ENCODE peak calls at places on chromosomes 4 and X, in seven cellular contexts. B, D, E, C, I, Z and O are unnamed samples.

GRCh38 chr4:179415842-179416223 is 1973.6 kb upstream of the AGA start:
- DNase-seq in B (no peak), D (no peak), E (no peak), C (no peak), I (peak), Z (no peak), O (no peak)

GRCh38 chr4:826508-827208 is 729 bp upstream of the CPLX1 start:
- DNase-seq in B (peak), D (peak), E (no peak), C (no peak), I (no peak), Z (peak), O (no peak)

GRCh38 chr4:156330436-156331031 is 376.9 kb upstream of the CTSO start:
- DNase-seq in B (no peak), D (no peak), E (no peak), C (no peak), I (no peak), Z (no peak), O (no peak)

GRCh38 chr4:141074098-141074878 is 59.0 kb downstream of the RNF150 start:
- DNase-seq in B (no peak), D (peak), E (peak), C (no peak), I (no peak), Z (no peak), O (no peak)

GRCh38 chrX:15525664-15526416 is 25.2 kb downstream of the BMX start:
- DNase-seq in B (no peak), D (no peak), E (no peak), C (no peak), I (no peak), Z (no peak), O (no peak)

GRCh38 chrX:120125444-120125843 is 9.7 kb upstream of the RHOXF1 start:
- DNase-seq in B (no peak), D (peak), E (peak), C (no peak), I (no peak), Z (no peak), O (no peak)

GRCh38 chr4:104294811-104295210 is 199.9 kb downstream of the CXXC4 start:
- DNase-seq in B (no peak), D (no peak), E (no peak), C (no peak), I (no peak), Z (no peak), O (no peak)

GRCh38 chrX:114047558-114047957 is 536.3 kb upstream of the HTR2C start:
- DNase-seq in B (peak), D (no peak), E (no peak), C (no peak), I (no peak), Z (no peak), O (no peak)

GRCh38 chrX:83759872-83760271 is 101.1 kb upstream of the CYLC1 start:
- DNase-seq in B (no peak), D (peak), E (no peak), C (no peak), I (peak), Z (no peak), O (no peak)

GRCh38 chrX:21656587-21657317 is 1.4 kb downstream of the KLHL34 start:
- DNase-seq in B (no peak), D (no peak), E (no peak), C (no peak), I (no peak), Z (peak), O (no peak)

GRCh38 chrX:50967734-50968133 is 57.2 kb downstream of the BMP15 start:
- DNase-seq in B (no peak), D (no peak), E (no peak), C (no peak), I (no peak), Z (no peak), O (no peak)

GRCh38 chr4:102036619-102037376 is 246.3 kb downstream of the BANK1 start:
- DNase-seq in B (no peak), D (peak), E (peak), C (peak), I (no peak), Z (no peak), O (no peak)

GRCh38 chrX:150694738-150695410 is 1.7 kb downstream of the MTMR1 start:
- DNase-seq in B (no peak), D (no peak), E (no peak), C (no peak), I (no peak), Z (no peak), O (no peak)

GRCh38 chr4:15659768-15660394 is 4.7 kb upstream of the FBXL5 start:
- DNase-seq in B (no peak), D (peak), E (peak), C (no peak), I (no peak), Z (no peak), O (no peak)

GRCh38 chrX:103367502-103367901 is 8.8 kb upstream of the BEX3 start:
- DNase-seq in B (no peak), D (peak), E (no peak), C (no peak), I (no peak), Z (no peak), O (no peak)

GRCh38 chr4:20698820-20699219 is 1.4 kb upstream of the PACRGL start:
- DNase-seq in B (no peak), D (no peak), E (peak), C (no peak), I (no peak), Z (no peak), O (no peak)

GRCh38 chr4:115201042-115201330 is 87.6 kb upstream of the NDST4 start:
- DNase-seq in B (no peak), D (no peak), E (no peak), C (no peak), I (no peak), Z (no peak), O (no peak)

GRCh38 chr4:184376136-184376838 is 98.1 kb downstream of the IRF2 start:
- DNase-seq in B (no peak), D (no peak), E (no peak), C (no peak), I (no peak), Z (no peak), O (no peak)

GRCh38 chrX:97294016-97294415 is 410.3 kb downstream of the RPA4 start:
- DNase-seq in B (no peak), D (no peak), E (no peak), C (no peak), I (no peak), Z (no peak), O (no peak)

GRCh38 chr4:128376958-128377357 is 89.3 kb upstream of the PGRMC2 start:
- DNase-seq in B (no peak), D (no peak), E (no peak), C (no peak), I (no peak), Z (no peak), O (no peak)

GRCh38 chr4:128378668-128379067 is 91.1 kb upstream of the PGRMC2 start:
- DNase-seq in B (no peak), D (no peak), E (no peak), C (no peak), I (no peak), Z (no peak), O (no peak)

GRCh38 chr4:128381748-128382559 is 94.3 kb upstream of the PGRMC2 start:
- DNase-seq in B (no peak), D (no peak), E (no peak), C (no peak), I (no peak), Z (no peak), O (no peak)

GRCh38 chr4:128380306-128380705 is 92.7 kb upstream of the PGRMC2 start:
- DNase-seq in B (no peak), D (no peak), E (no peak), C (no peak), I (no peak), Z (no peak), O (no peak)

DNA sequence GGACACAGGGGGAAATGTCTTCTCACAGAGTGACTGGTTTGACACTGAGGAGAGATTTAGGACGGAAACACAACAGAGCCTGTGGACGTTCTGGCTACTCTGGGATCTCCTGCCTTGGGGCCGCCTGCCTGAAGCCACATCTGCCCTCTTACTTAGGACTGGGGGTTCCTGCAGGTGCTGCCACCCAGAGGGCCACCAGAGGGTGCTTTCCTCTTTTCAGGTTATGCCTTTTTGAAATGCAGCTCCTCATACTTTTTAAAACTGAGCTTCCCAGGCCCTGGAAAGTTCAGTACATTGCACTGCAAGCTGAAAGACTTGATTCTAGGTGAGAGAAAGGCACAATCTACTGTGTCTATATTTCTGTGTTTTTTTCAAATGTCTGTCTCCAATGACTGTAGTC is 92.2 kb upstream of the PGRMC2 start:
- DNase-seq in B (peak), D (peak), E (peak), C (no peak), I (peak), Z (no peak), O (no peak)
- TF ChIP-seq CTCF in B (peak), D (peak), E (peak), C (peak), I (peak), Z (peak), O (peak)

GRCh38 chr4:6772223-6772928 is 10.2 kb upstream of the KIAA0232 start:
- DNase-seq in B (no peak), D (no peak), E (no peak), C (no peak), I (no peak), Z (no peak), O (no peak)
- TF ChIP-seq CTCF in B (no peak), D (peak), E (no peak), C (no peak), I (no peak), Z (no peak), O (no peak)

DNA sequence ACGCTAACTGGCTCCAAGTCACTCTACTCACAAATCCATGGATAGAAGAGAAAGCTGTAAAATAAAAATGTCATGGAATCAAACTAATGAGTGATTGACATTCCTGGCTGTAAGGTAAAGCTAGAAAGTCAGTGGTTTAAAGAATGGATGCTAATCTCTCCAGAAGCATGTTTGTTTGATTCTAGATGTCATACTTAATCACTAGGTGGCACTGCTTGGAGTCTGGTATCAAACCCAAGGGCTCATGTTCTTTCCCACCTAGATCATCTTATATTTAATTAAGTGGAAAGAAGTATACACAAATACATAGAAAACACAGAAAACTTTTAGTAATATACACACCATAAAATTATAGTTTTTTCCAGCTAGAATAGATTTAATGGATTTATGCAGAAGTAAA is 2666.6 kb downstream of the PCDH7 start:
- DNase-seq in B (no peak), D (peak), E (peak), C (no peak), I (peak), Z (no peak), O (no peak)
- TF ChIP-seq CTCF in B (peak), D (peak), E (peak), C (no peak), I (no peak), Z (no peak), O (no peak)

DNA sequence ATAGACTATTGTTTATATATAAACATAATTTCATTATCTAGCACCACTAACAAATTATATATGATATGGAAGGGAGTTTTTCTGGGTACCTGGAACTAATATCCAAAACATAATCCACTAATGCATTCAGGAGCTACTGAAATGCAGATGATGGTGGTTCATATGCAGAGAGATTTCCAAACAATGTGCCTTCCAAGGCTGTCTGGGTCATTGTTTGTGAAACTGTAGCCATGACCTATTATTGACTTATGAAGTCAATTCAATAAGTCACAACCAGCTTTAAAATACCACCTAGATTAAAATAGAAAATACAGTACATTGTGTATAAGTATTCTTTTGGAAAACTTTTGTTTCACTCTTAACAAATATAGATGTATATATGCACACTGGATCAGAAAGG is 237.0 kb upstream of the PRPS2 start:
- DNase-seq in B (no peak), D (no peak), E (no peak), C (no peak), I (no peak), Z (no peak), O (no peak)
- TF ChIP-seq CTCF in B (no peak), D (no peak), E (no peak), C (no peak), I (no peak), Z (no peak), O (no peak)

GRCh38 chr4:138576684-138577083 is 334.5 kb upstream of the SLC7A11 start:
- DNase-seq in B (no peak), D (peak), E (peak), C (peak), I (peak), Z (no peak), O (no peak)
- TF ChIP-seq CTCF in B (peak), D (peak), E (peak), C (peak), I (peak), Z (no peak), O (no peak)

GRCh38 chrX:140510895-140511295 is 6.0 kb upstream of the SOX3 start:
- DNase-seq in B (peak), D (no peak), E (no peak), C (no peak), I (no peak), Z (no peak), O (no peak)

GRCh38 chrX:140508958-140509357 is 4.1 kb upstream of the SOX3 start:
- DNase-seq in B (peak), D (no peak), E (no peak), C (no peak), I (no peak), Z (no peak), O (no peak)

GRCh38 chrX:140507982-140508305 is 3.1 kb upstream of the SOX3 start:
- DNase-seq in B (peak), D (no peak), E (peak), C (no peak), I (no peak), Z (no peak), O (no peak)

GRCh38 chrX:140509468-140510305 is 4.8 kb upstream of the SOX3 start:
- DNase-seq in B (peak), D (no peak), E (no peak), C (no peak), I (no peak), Z (no peak), O (no peak)

GRCh38 chrX:140510306-140510676 is 5.4 kb upstream of the SOX3 start:
- DNase-seq in B (no peak), D (no peak), E (no peak), C (no peak), I (no peak), Z (no peak), O (no peak)
- TF ChIP-seq CTCF in B (peak), D (no peak), E (no peak), C (no peak), I (no peak), Z (no peak), O (no peak)

DNA sequence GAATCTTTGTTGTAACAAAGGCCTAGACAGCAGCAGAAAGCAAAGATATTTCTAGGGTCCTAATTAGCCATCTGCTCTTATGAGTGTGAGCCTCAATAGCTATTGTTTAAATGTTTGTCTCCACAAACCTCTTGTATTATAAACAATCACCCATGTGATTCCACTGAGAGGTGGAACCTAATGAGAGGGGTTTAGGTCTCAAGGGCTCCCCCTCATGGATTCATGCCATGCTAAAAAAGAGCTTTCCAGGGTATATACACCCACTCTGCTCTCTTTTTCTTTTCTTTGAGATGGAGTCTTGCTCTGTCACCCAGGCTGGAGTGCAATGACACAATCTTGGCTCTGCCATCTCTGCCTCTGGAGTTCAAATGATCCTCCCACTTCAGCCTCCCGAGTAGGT is 42.1 kb downstream of the TRIM61 start:
- DNase-seq in B (peak), D (peak), E (no peak), C (no peak), I (no peak), Z (no peak), O (no peak)
- TF ChIP-seq CTCF in B (peak), D (peak), E (no peak), C (no peak), I (no peak), Z (no peak), O (no peak)

GRCh38 chr4:118798658-118799057 is 37.3 kb downstream of the SEC24D start:
- DNase-seq in B (peak), D (no peak), E (no peak), C (no peak), I (no peak), Z (no peak), O (no peak)
- TF ChIP-seq CTCF in B (peak), D (peak), E (no peak), C (no peak), I (no peak), Z (no peak), O (no peak)